ENCODE peak calls at places on chromosomes 13 and 19, in seven cellular contexts. K, M, U, D, N, R and V are unnamed samples.
A peak's percentile ranks its signal among the peaks of the same experiment; 100 is the strongest.

GRCh38 chr13:102724923-102725322 is 30.1 kb upstream of the METTL21C start:
- DNase-seq in K (no peak), M (peak; percentile 24), U (no peak), D (peak; percentile 7), N (no peak), R (peak; percentile 61), V (no peak)

GRCh38 chr19:34118879-34119748 is 53.2 kb upstream of the LSM14A start:
- DNase-seq in K (no peak), M (no peak), U (no peak), D (no peak), N (no peak), R (no peak), V (no peak)

GRCh38 chr19:49512970-49513745 is 697 bp downstream of the FCGRT start:
- DNase-seq in K (peak; percentile 53), M (no peak), U (no peak), D (peak; percentile 56), N (peak; percentile 82), R (peak; percentile 18), V (peak; percentile 40)

GRCh38 chr19:43624933-43625332 is 5.5 kb upstream of the ZNF428 start:
- DNase-seq in K (no peak), M (peak; percentile 8), U (no peak), D (peak; percentile 94), N (peak; percentile 96), R (peak; percentile 46), V (peak; percentile 37)

GRCh38 chr13:102286326-102286725 is 115.5 kb downstream of the FGF14 start:
- DNase-seq in K (no peak), M (peak; percentile 96), U (no peak), D (peak; percentile 37), N (no peak), R (peak; percentile 43), V (peak; percentile 87)

GRCh38 chr19:18167975-18168645 is 5.5 kb upstream of the IFI30 start:
- DNase-seq in K (no peak), M (peak; percentile 16), U (no peak), D (no peak), N (no peak), R (no peak), V (peak; percentile 47)

GRCh38 chr13:51697181-51697580 is 106.8 kb downstream of the DHRS12 start:
- DNase-seq in K (no peak), M (peak; percentile 59), U (no peak), D (no peak), N (no peak), R (no peak), V (peak; percentile 23)

GRCh38 chr19:21352830-21353229 is 6.0 kb upstream of the ZNF738 start:
- DNase-seq in K (no peak), M (no peak), U (no peak), D (no peak), N (no peak), R (no peak), V (no peak)

GRCh38 chr13:51771418-51772104 is 32.4 kb downstream of the DHRS12 start:
- DNase-seq in K (no peak), M (no peak), U (no peak), D (no peak), N (no peak), R (no peak), V (no peak)

GRCh38 chr19:45730389-45731288 is at the start of gene FBXO46:
- DNase-seq in K (peak; percentile 94), M (peak; percentile 98), U (peak; percentile 93), D (peak; percentile 99), N (peak; percentile 98), R (peak; percentile 98), V (peak; percentile 98)

GRCh38 chr13:109345433-109345941 is 440.9 kb downstream of the IRS2 start:
- DNase-seq in K (no peak), M (peak; percentile 77), U (no peak), D (no peak), N (no peak), R (no peak), V (peak; percentile 50)

GRCh38 chr13:97567510-97568243 is 133.7 kb downstream of the RAP2A start:
- DNase-seq in K (no peak), M (peak; percentile 50), U (no peak), D (peak; percentile 83), N (peak; percentile 45), R (peak; percentile 94), V (peak; percentile 58)

GRCh38 chr19:30082168-30082567 is 140.1 kb downstream of the URI1 start:
- DNase-seq in K (no peak), M (no peak), U (no peak), D (no peak), N (no peak), R (no peak), V (no peak)

GRCh38 chr19:33171916-33172359 is 22.2 kb upstream of the LRP3 start:
- DNase-seq in K (no peak), M (peak; percentile 74), U (no peak), D (no peak), N (no peak), R (no peak), V (peak; percentile 48)

GRCh38 chr19:45645631-45646344 is 6.6 kb upstream of the EML2 start:
- DNase-seq in K (no peak), M (peak; percentile 80), U (no peak), D (peak; percentile 95), N (peak; percentile 94), R (peak; percentile 84), V (peak; percentile 98)

DNA sequence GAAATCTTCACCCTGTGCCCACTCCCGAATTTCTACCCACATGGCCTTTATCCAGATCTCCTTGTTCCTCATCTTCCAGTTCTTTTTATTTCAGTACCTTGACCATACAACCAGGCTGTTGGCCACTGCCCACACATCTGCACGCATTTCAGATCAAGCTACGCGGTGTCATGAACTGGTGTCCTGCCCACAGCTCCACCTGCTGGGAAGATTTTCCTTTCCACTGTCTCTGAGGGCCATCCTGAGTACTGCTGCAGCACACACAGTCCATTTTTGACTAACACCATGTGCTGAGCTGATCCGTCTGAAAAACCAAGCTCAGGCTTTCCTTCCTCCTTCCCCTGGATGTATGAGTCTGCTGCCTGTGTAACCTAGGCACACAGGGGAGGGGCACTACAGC is 71.8 kb downstream of the WASF3 start:
- DNase-seq in K (no peak), M (no peak), U (no peak), D (peak; percentile 44), N (no peak), R (peak; percentile 11), V (no peak)
- H2AK5ac ChIP-seq in K (no peak overlapping the region), M (no peak overlapping the region), U (no peak overlapping the region), D (no peak overlapping the region), N (no peak overlapping the region), R (no peak overlapping the region), V (no peak overlapping the region)

GRCh38 chr19:46821512-46822359 is 28.9 kb downstream of the AP2S1 start:
- DNase-seq in K (no peak), M (no peak), U (no peak), D (no peak), N (peak; percentile 41), R (no peak), V (no peak)

GRCh38 chr19:46828484-46828883 is 22.2 kb downstream of the AP2S1 start:
- DNase-seq in K (no peak), M (peak; percentile 75), U (no peak), D (no peak), N (no peak), R (peak; percentile 42), V (peak; percentile 84)

GRCh38 chr19:46823049-46823448 is 27.6 kb downstream of the AP2S1 start:
- DNase-seq in K (no peak), M (no peak), U (no peak), D (peak; percentile 77), N (no peak), R (no peak), V (no peak)

GRCh38 chr19:46825731-46826055 is 25.0 kb downstream of the AP2S1 start:
- DNase-seq in K (no peak), M (no peak), U (no peak), D (no peak), N (no peak), R (peak; percentile 68), V (no peak)

DNA sequence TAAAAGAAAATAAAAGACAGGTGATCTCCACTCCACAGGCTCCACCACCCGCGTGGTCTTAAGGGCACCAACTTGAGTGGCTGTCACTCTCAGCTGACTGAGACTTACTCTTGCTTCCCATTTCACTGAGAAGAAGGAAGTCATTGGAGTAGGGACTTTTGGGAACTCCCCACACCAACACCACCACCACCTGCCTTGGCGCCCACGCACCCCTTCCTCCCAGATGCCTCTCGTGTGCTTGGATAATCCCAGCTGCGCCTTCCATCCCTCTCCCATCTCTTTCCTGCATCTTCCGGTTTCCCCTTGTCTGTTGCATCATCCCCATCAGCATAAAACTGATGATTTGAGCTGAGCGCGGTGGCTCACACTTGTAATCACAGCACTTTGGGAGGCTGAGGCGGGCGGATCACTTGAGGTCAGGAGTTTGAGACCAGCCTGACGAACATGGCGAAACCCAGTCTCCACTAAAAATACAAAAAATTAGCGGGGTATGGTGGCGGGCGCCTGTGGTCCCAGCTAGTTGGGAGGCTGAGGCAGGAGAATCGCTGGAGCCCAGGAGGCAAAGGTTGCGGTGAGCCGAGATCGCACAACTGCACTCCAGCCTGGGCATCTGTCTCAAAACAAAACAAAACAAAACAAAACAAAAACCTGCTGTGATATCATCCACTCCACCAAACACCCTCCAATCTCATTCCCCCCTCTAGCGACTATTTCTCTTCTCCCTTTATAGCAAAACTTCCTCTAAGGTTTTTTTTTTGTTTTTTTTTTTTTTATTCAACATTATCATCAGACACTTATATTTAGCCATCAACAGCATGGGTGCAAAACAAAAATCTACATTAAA is 25.5 kb downstream of the AP2S1 start:
- DNase-seq in K (no peak), M (no peak), U (no peak), D (no peak), N (no peak), R (no peak), V (no peak)
- H2AK5ac ChIP-seq in K (no peak overlapping the region), M (no peak overlapping the region), U (no peak overlapping the region), D (no peak overlapping the region), N (no peak overlapping the region), R (peak overlapping the region; percentile 13), V (no peak overlapping the region)

DNA sequence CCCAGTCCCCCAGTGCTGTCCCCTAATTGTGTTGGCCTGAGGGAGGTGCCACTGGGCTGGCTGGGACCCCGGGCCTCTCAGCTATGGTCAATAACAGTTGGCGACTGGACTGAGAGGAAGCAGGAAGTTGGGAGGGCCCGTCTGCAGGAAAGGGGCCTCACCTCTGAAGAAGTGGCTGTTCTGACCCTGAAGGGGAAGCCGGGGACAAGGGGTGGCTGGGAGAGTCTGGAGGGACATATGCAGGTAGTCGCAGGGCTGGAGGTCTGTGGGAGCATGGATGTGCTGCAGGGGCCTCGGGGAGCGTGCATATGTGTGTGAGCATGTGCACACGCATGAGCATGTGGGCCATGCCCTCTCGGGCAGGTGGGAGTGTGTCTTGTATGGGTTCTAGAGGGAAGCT is 5.9 kb downstream of the PKN1 start:
- DNase-seq in K (no peak), M (no peak), U (no peak), D (no peak), N (no peak), R (no peak), V (no peak)
- H2AK5ac ChIP-seq in K (no peak overlapping the region), M (no peak overlapping the region), U (peak overlapping the region; percentile 15), D (no peak overlapping the region), N (no peak overlapping the region), R (no peak overlapping the region), V (no peak overlapping the region)

DNA sequence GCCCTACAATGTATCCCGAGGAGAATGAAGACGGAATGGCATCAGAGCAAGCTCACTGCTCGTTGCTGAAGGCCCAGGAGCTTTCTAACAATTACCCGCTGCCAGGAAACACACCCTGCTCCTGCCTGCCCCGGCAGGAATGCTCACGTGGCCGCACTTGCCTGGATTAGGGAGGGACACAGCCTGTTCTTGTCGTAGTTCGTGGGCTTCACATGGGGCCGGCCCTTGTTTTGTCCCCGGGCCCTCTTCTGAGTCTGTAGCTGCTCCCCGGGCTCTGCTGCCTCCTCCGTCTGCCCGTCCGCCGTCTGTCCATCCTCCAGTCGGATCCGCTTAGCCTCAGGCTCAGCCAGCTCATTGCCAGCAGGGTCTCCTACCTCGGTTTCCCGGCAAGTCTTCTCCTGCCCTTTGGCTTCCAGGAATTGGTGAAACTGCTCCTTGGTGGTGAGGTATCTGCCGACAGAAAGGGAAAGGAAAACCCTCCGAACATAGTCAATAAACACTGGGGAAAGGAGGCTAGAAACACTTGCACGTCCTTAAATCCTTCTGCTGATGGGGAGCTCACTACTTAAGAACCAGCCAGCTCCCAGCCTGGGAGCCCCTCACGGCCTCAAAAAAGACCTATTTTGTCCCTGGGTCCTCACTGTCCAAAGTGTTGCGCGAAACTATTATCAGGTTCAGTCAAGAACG is 934 bp downstream of the DUS3L start:
- DNase-seq in K (no peak), M (no peak), U (no peak), D (no peak), N (no peak), R (no peak), V (no peak)
- H2AK5ac ChIP-seq in K (peak overlapping the region; percentile 97), M (peak overlapping the region; percentile 31), U (no peak overlapping the region), D (no peak overlapping the region), N (no peak overlapping the region), R (no peak overlapping the region), V (peak overlapping the region; percentile 4)